ENCODE peak calls at places on chromosome 17, in ten cellular contexts. O is endodermal cell; M is mammary epithelial cell; T is AG09319; Z is lower leg skin; U is GM20000; I is CD8-positive, alpha-beta T cell; Q is dorsolateral prefrontal cortex; W is adrenal gland; P is Caco-2. F is an unnamed sample.

GRCh38 chr17:65115721-65116312 is 21.4 kb upstream of the RGS9 start:
- DNase-seq in W (no peak), U (no peak), O (no peak), P (no peak), I (no peak), T (no peak), M (no peak), Z (peak), Q (no peak), F (no peak)

GRCh38 chr17:67779098-67779672 is 46.1 kb upstream of the BPTF start:
- DNase-seq in Z (no peak), I (peak), U (peak), P (no peak), W (peak), Q (no peak), O (peak), T (no peak), M (peak), F (peak)

GRCh38 chr17:69250641-69251040 is 22.0 kb upstream of the ABCA10 start:
- DNase-seq in T (no peak), W (no peak), I (no peak), Q (no peak), P (no peak), O (no peak), M (no peak), Z (no peak), U (no peak), F (no peak)

GRCh38 chr17:56772442-56772841 is 61.3 kb downstream of the C17orf67 start:
- DNase-seq in M (no peak), O (no peak), T (no peak), P (no peak), W (no peak), I (no peak), Q (no peak), Z (peak), U (no peak), F (no peak)

GRCh38 chr17:43528319-43528987 is 17.7 kb downstream of the ETV4 start:
- DNase-seq in Z (no peak), W (peak), Q (no peak), U (no peak), T (no peak), O (no peak), P (no peak), M (no peak), I (no peak), F (no peak)

GRCh38 chr17:40718904-40719303 is 15.4 kb upstream of the KRT24 start:
- DNase-seq in U (no peak), Z (no peak), W (no peak), P (no peak), I (no peak), Q (no peak), O (no peak), T (no peak), M (peak), F (no peak)

GRCh38 chr17:36069131-36069530 is 5.1 kb downstream of the CCL18 start:
- DNase-seq in T (no peak), W (no peak), M (no peak), Q (no peak), I (no peak), U (no peak), O (no peak), P (no peak), Z (no peak), F (no peak)

GRCh38 chr17:83137523-83137922 is 58.1 kb downstream of the METRNL start:
- DNase-seq in U (no peak), P (no peak), I (no peak), W (peak), O (peak), M (no peak), T (no peak), Q (no peak), Z (peak), F (no peak)

GRCh38 chr17:81416612-81417011 is 21.4 kb downstream of the BAHCC1 start:
- DNase-seq in U (no peak), M (no peak), I (no peak), Q (no peak), T (no peak), W (no peak), P (no peak), O (no peak), Z (no peak), F (no peak)

GRCh38 chr17:81711814-81712467 is at the start of gene SLC25A10:
- DNase-seq in T (no peak), I (peak), W (peak), O (peak), U (peak), Q (peak), M (peak), P (peak), Z (peak), F (peak)

GRCh38 chr17:51164911-51165679 is 1.1 kb upstream of the NME2 start:
- DNase-seq in W (peak), U (no peak), M (no peak), T (no peak), P (no peak), Z (peak), Q (no peak), O (peak), I (no peak), F (no peak)

GRCh38 chr17:40069751-40070643 is 7.2 kb downstream of the THRA start:
- DNase-seq in O (peak), U (peak), Z (no peak), P (no peak), W (no peak), M (peak), Q (no peak), I (peak), T (no peak), F (no peak)

GRCh38 chr17:6323626-6324356 is 111.1 kb downstream of the AIPL1 start:
- DNase-seq in I (no peak), W (no peak), Q (no peak), T (no peak), M (peak), U (no peak), P (peak), O (peak), Z (peak), F (no peak)

GRCh38 chr17:42251115-42251514 is 25.1 kb downstream of the STAT5B start:
- DNase-seq in M (no peak), O (no peak), Z (no peak), W (no peak), U (no peak), Q (no peak), T (no peak), I (no peak), P (no peak), F (no peak)

GRCh38 chr17:56570199-56570598 is 23.3 kb upstream of the NOG start:
- DNase-seq in P (no peak), M (no peak), Z (no peak), W (no peak), Q (no peak), U (no peak), O (no peak), T (no peak), I (no peak), F (no peak)

GRCh38 chr17:4001048-4001590 is 36.9 kb upstream of the ATP2A3 start:
- DNase-seq in Q (no peak), W (no peak), Z (peak), U (no peak), P (no peak), T (no peak), I (no peak), M (no peak), O (no peak), F (no peak)

GRCh38 chr17:48241131-48241591 is 133.6 kb downstream of the SNX11 start:
- DNase-seq in W (peak), P (peak), Z (no peak), M (peak), I (no peak), T (peak), Q (no peak), U (peak), O (peak), F (peak)

GRCh38 chr17:42928714-42929496 is 28.3 kb downstream of the G6PC1 start:
- DNase-seq in Z (no peak), Q (no peak), U (peak), P (peak), M (peak), W (peak), O (peak), I (peak), T (peak), F (peak)

GRCh38 chr17:14953405-14953804 is 311.7 kb downstream of the PMP22 start:
- DNase-seq in M (no peak), Q (no peak), I (no peak), O (no peak), U (no peak), P (no peak), T (no peak), Z (no peak), W (no peak), F (no peak)

GRCh38 chr17:32551186-32551955 is 64.6 kb downstream of the CDK5R1 start:
- DNase-seq in U (peak), P (no peak), T (no peak), Q (no peak), W (no peak), I (no peak), O (peak), Z (no peak), M (peak), F (peak)

GRCh38 chr17:80730739-80731138 is 186.1 kb downstream of the RPTOR start:
- DNase-seq in W (no peak), I (no peak), M (no peak), P (no peak), Q (no peak), Z (no peak), O (no peak), U (no peak), T (no peak), F (no peak)

GRCh38 chr17:4744999-4745969 is 5.6 kb upstream of the CXCL16 start:
- DNase-seq in T (no peak), U (peak), P (no peak), I (no peak), Z (no peak), M (no peak), W (no peak), Q (no peak), O (peak), F (no peak)

DNA sequence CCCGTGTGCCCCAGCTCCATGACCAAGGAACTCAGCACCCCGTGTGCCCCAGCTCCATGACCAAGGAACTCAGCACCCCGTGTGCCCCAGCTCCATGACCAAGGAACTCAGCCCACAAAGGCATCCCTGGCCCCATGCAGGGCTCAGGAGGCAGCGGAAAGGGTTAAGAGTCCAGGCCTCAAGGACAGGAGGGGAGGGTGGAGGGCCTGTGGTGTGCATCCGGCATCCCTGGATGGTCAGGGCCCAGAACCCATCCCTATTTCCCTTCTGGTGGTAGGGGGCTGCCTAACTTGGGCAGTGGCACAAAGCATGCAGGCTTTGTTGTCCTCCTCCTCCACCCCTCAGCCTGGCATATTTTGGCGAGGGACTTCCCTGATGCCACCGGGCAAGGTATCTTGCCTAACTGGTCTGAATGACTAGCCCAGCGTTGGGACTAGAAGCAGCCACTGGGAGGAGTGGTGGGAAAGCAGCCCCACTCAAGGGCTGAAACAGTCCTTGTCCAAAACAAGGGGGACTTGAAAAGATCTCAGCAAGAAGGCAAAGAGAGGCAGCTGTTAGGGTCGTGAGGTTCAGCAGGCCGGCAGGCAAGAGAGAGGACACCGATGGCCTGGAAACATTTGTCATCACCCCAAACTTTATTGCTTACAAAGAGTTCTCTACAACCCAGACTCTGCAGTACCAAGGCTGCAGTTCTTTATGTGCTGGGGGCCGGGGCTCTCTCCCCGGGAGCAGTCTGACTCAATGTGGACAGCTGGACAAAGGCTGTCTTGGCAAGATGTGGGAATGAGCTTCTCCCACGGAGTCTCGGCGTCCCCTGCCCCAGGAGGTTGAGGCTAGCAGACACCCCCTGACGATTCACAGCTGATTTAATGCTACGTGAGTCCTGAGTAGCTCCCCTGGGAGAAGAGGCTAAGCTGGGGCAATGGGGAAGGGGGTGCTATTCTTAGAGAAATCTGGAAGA is 902 bp upstream of the SPATA32 start:
- DNase-seq in M (no peak), Q (no peak), U (no peak), W (no peak), O (no peak), T (no peak), P (no peak), Z (no peak), I (no peak), F (no peak)
- TF ChIP-seq CTCF in M (peak), Q (no peak), U (no peak), W (no peak), O (no peak), T (peak), P (no peak), Z (no peak), I (no peak), F (no peak)

DNA sequence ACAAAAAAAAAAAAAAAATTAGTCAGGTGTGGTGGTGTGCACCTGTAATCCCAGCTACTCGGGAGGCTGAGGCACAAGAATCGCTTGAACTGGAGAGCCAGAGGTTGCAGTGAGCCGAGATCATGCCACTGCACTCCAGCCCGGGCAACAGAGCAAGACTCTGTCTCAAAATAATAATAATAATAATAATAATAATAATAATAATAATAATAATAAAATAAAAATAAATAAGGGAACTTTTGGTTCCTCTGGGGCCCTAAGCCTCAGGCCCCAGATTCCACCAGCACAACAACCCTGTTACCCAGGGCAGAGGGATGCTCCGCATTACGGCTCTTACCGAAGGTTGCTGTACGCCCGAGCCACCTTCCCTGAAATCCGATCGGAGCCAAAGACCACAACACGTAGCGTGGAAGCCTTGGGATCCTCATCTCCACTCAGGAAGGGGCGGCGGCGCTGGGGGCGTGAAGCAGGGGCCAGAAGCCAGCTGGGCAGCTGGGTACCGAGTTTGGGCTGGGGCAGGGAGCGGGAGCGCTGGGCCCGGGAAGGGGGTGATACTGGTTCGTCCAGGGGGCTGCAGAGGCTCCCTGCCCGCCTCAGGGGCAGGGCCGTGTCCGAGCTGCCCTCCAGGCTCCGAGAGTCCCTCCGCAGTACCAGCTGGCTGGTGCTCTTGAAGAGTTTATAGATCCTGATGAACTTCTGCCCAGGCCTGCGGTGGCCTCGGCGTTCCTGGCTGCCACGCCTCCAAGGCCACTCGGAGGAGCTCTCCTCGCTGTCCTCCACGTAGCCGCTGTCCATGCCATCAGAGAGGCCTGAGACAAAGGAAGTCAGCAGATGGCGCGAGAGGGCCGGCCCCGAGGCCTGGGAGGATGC is 20.6 kb upstream of the PIK3R6 start:
- DNase-seq in Z (no peak), M (no peak), P (peak), O (peak), W (peak), U (no peak), I (no peak), T (no peak), Q (no peak), F (no peak)
- TF ChIP-seq CTCF in Z (no peak), M (no peak), P (peak), O (peak), W (peak), U (no peak), I (no peak), T (peak), Q (no peak), F (no peak)

DNA sequence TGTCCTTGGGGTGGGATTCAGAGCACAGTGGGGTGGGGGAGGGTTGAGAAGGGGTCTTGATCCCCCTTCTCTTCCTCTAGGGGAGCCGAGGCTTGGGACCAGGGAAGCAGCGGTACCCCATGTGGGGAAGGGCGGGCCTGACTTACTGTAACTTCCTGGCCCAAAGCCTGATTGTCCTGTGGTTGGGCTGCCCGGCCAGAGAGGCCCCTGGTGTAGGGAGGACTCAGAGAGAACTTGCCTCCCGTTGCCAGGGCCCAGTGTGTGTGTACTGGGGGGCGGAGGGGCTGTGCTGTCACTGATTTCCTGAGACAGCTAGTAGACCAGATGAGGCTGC is 16.8 kb downstream of the SOCS3 start:
- DNase-seq in U (no peak), Z (peak), P (no peak), I (peak), Q (no peak), O (peak), M (peak), T (peak), W (no peak), F (no peak)
- TF ChIP-seq CTCF in U (no peak), Z (no peak), P (no peak), I (no peak), Q (no peak), O (no peak), M (no peak), T (no peak), W (no peak), F (no peak)

GRCh38 chr17:77456951-77457548 is 316.3 kb downstream of the SEC14L1 start:
- DNase-seq in U (no peak), O (no peak), I (peak), P (no peak), Z (no peak), W (no peak), Q (no peak), T (no peak), M (no peak), F (no peak)
- TF ChIP-seq CTCF in U (no peak), O (no peak), I (no peak), P (no peak), Z (no peak), W (no peak), Q (no peak), T (no peak), M (no peak), F (peak)

DNA sequence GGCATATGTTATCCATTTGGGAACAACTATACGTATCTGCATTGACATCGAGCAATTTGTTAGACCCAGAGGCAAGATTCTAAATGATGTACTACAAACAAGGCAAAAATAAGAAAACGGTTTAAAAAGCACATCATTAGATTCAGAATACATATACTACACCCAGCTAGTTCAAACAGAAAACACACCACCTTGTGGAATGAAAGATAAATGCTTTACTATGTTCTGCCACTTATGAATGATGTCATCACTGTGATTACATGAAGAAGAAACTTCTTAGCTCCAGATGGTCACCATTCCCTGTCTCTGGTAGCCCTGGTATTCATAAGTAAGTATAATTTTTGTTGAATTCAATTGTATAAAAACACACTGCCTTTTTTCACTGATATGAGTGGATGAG is 7.8 kb downstream of the NACA2 start:
- DNase-seq in O (no peak), P (no peak), Q (no peak), U (peak), M (peak), W (no peak), Z (no peak), T (no peak), I (no peak), F (peak)
- TF ChIP-seq CTCF in O (peak), P (peak), Q (no peak), U (no peak), M (peak), W (no peak), Z (no peak), T (peak), I (peak), F (peak)

GRCh38 chr17:1108560-1108809 is 71.3 kb downstream of the ABR start:
- DNase-seq in U (no peak), M (peak), I (no peak), O (no peak), T (no peak), W (no peak), P (no peak), Z (no peak), Q (no peak), F (no peak)

GRCh38 chr17:1110844-1111598 is 68.8 kb downstream of the ABR start:
- DNase-seq in I (no peak), W (no peak), U (no peak), T (no peak), P (no peak), M (peak), O (peak), Z (peak), Q (peak), F (no peak)

GRCh38 chr17:1108810-1109605 is 70.8 kb downstream of the ABR start:
- DNase-seq in I (peak), M (peak), O (peak), W (no peak), P (no peak), U (peak), Z (peak), T (no peak), Q (no peak), F (peak)

GRCh38 chr17:1110524-1110843 is 69.3 kb downstream of the ABR start:
- DNase-seq in T (no peak), P (no peak), M (no peak), Z (no peak), Q (no peak), U (no peak), W (no peak), O (no peak), I (no peak), F (no peak)

GRCh38 chr17:1109606-1110523 is 69.9 kb downstream of the ABR start:
- DNase-seq in I (peak), Q (no peak), O (peak), U (no peak), P (peak), T (no peak), W (no peak), M (no peak), Z (no peak), F (peak)
- TF ChIP-seq CTCF in I (no peak), Q (no peak), O (peak), U (no peak), P (peak), T (no peak), W (no peak), M (no peak), Z (no peak), F (no peak)

GRCh38 chr17:61352771-61353170 is 46.9 kb upstream of the TBX2 start:
- DNase-seq in I (no peak), U (no peak), O (peak), W (no peak), Z (no peak), T (no peak), M (no peak), P (no peak), Q (no peak), F (no peak)

GRCh38 chr17:61351745-61352407 is 47.8 kb upstream of the TBX2 start:
- DNase-seq in Q (no peak), O (no peak), W (no peak), M (no peak), P (no peak), Z (no peak), T (no peak), U (no peak), I (no peak), F (no peak)

GRCh38 chr17:61353615-61354014 is 46.0 kb upstream of the TBX2 start:
- DNase-seq in O (no peak), U (no peak), Q (no peak), P (no peak), W (no peak), Z (no peak), T (no peak), I (no peak), M (no peak), F (no peak)

GRCh38 chr17:61353211-61353610 is 46.4 kb upstream of the TBX2 start:
- DNase-seq in P (no peak), W (no peak), M (no peak), U (no peak), T (no peak), Q (no peak), O (no peak), I (no peak), Z (no peak), F (no peak)

DNA sequence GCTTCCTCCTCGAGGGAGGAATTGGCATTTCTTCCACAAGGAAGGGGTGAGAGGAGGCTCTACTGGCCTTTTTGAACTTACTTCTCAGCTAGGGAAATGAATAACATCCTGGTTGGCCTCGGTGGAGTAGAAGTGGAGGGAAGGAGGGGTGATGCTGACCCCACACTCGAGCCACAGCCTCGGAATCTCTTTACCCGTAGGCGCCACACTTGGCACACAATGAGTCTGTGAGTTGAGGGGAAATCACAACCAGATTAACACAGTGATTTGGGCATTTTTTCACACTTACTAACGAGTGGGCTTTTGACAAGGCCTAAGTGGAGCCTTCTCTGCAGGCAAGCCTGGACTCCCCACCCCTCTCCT is 47.3 kb upstream of the TBX2 start:
- DNase-seq in M (no peak), P (no peak), I (no peak), O (no peak), T (no peak), W (no peak), Q (no peak), Z (no peak), U (no peak), F (no peak)
- TF ChIP-seq CTCF in M (no peak), P (no peak), I (no peak), O (no peak), T (no peak), W (no peak), Q (no peak), Z (no peak), U (no peak), F (no peak)

F was measured in GM10248.